ENCODE peak calls at places on chromosomes 2 and 18, in nine cellular contexts. One of them, this sample, is unnamed.

GRCh38 chr2:207133493-207133861 is 32.3 kb downstream of the KLF7 start:
- DNase-seq in kidney tubule cell: peak; percentile 21
- DNase-seq in NCI-H524: peak; percentile 92
- DNase-seq in HEK293T: no peak
- DNase-seq in activated T-cell treated with anti-CD3 and anti-CD28 coated beads for 1 hour: no peak
- DNase-seq in EH: no peak
- DNase-seq in hepatocyte: no peak
- DNase-seq in KG1: no peak
- DNase-seq in posterior vena cava: no peak
- DNase-seq in this sample: no peak

GRCh38 chr2:200042102-200042735 is 86.8 kb downstream of the MAIP1 start:
- DNase-seq in NCI-H524: no peak
- DNase-seq in posterior vena cava: no peak
- DNase-seq in hepatocyte: peak; percentile 35
- DNase-seq in kidney tubule cell: peak; percentile 55
- DNase-seq in EH: peak; percentile 75
- DNase-seq in activated T-cell treated with anti-CD3 and anti-CD28 coated beads for 1 hour: no peak
- DNase-seq in HEK293T: no peak
- DNase-seq in KG1: no peak
- DNase-seq in this sample: no peak

GRCh38 chr2:128145651-128146050 is 54.7 kb downstream of the UGGT1 start:
- DNase-seq in HEK293T: no peak
- DNase-seq in KG1: no peak
- DNase-seq in hepatocyte: no peak
- DNase-seq in activated T-cell treated with anti-CD3 and anti-CD28 coated beads for 1 hour: no peak
- DNase-seq in NCI-H524: no peak
- DNase-seq in kidney tubule cell: no peak
- DNase-seq in EH: peak; percentile 12
- DNase-seq in posterior vena cava: no peak
- DNase-seq in this sample: no peak

GRCh38 chr18:5058768-5059539 is 138.1 kb downstream of the AKAIN1 start:
- DNase-seq in NCI-H524: no peak
- DNase-seq in hepatocyte: no peak
- DNase-seq in activated T-cell treated with anti-CD3 and anti-CD28 coated beads for 1 hour: peak; percentile 4
- DNase-seq in KG1: no peak
- DNase-seq in posterior vena cava: no peak
- DNase-seq in HEK293T: no peak
- DNase-seq in kidney tubule cell: no peak
- DNase-seq in EH: no peak
- DNase-seq in this sample: no peak

GRCh38 chr2:120935339-120936313 is 200.0 kb downstream of the GLI2 start:
- DNase-seq in HEK293T: peak; percentile 62
- DNase-seq in kidney tubule cell: peak; percentile 95
- DNase-seq in hepatocyte: peak; percentile 78
- DNase-seq in EH: peak; percentile 98
- DNase-seq in NCI-H524: no peak
- DNase-seq in activated T-cell treated with anti-CD3 and anti-CD28 coated beads for 1 hour: no peak
- DNase-seq in KG1: no peak
- DNase-seq in posterior vena cava: no peak
- DNase-seq in this sample: peak; percentile 38

GRCh38 chr2:165280356-165280755 is 41.1 kb downstream of the SCN2A start:
- DNase-seq in EH: no peak
- DNase-seq in activated T-cell treated with anti-CD3 and anti-CD28 coated beads for 1 hour: no peak
- DNase-seq in hepatocyte: peak; percentile 15
- DNase-seq in posterior vena cava: no peak
- DNase-seq in HEK293T: no peak
- DNase-seq in KG1: no peak
- DNase-seq in kidney tubule cell: no peak
- DNase-seq in NCI-H524: no peak
- DNase-seq in this sample: no peak

GRCh38 chr2:124048102-124048501 is 23.0 kb downstream of the CNTNAP5 start:
- DNase-seq in HEK293T: no peak
- DNase-seq in KG1: no peak
- DNase-seq in EH: no peak
- DNase-seq in kidney tubule cell: no peak
- DNase-seq in posterior vena cava: no peak
- DNase-seq in activated T-cell treated with anti-CD3 and anti-CD28 coated beads for 1 hour: no peak
- DNase-seq in hepatocyte: no peak
- DNase-seq in NCI-H524: no peak
- DNase-seq in this sample: no peak

GRCh38 chr2:71471276-71471675 is 17.9 kb downstream of the DYSF start:
- DNase-seq in NCI-H524: no peak
- DNase-seq in activated T-cell treated with anti-CD3 and anti-CD28 coated beads for 1 hour: no peak
- DNase-seq in posterior vena cava: no peak
- DNase-seq in hepatocyte: no peak
- DNase-seq in kidney tubule cell: peak; percentile 84
- DNase-seq in HEK293T: no peak
- DNase-seq in KG1: no peak
- DNase-seq in EH: peak; percentile 84
- DNase-seq in this sample: no peak

GRCh38 chr2:27798948-27799645 is 27.6 kb downstream of the MRPL33 start:
- DNase-seq in NCI-H524: no peak
- DNase-seq in hepatocyte: peak; percentile 92
- DNase-seq in kidney tubule cell: peak; percentile 100
- DNase-seq in activated T-cell treated with anti-CD3 and anti-CD28 coated beads for 1 hour: no peak
- DNase-seq in KG1: no peak
- DNase-seq in HEK293T: peak; percentile 16
- DNase-seq in EH: peak; percentile 100
- DNase-seq in posterior vena cava: peak; percentile 88
- DNase-seq in this sample: no peak

GRCh38 chr2:16584824-16585546 is 80.6 kb downstream of the CYRIA start:
- DNase-seq in KG1: no peak
- DNase-seq in HEK293T: no peak
- DNase-seq in EH: no peak
- DNase-seq in NCI-H524: no peak
- DNase-seq in hepatocyte: no peak
- DNase-seq in posterior vena cava: no peak
- DNase-seq in activated T-cell treated with anti-CD3 and anti-CD28 coated beads for 1 hour: no peak
- DNase-seq in kidney tubule cell: peak; percentile 3
- DNase-seq in this sample: no peak

GRCh38 chr2:54720563-54720962 is 2.9 kb upstream of the EML6 start:
- DNase-seq in kidney tubule cell: no peak
- DNase-seq in HEK293T: no peak
- DNase-seq in posterior vena cava: no peak
- DNase-seq in activated T-cell treated with anti-CD3 and anti-CD28 coated beads for 1 hour: no peak
- DNase-seq in hepatocyte: no peak
- DNase-seq in KG1: no peak
- DNase-seq in NCI-H524: no peak
- DNase-seq in EH: peak; percentile 24
- DNase-seq in this sample: no peak

GRCh38 chr2:50752228-50752627 is 279.7 kb downstream of the NRXN1 start:
- DNase-seq in HEK293T: no peak
- DNase-seq in posterior vena cava: no peak
- DNase-seq in activated T-cell treated with anti-CD3 and anti-CD28 coated beads for 1 hour: no peak
- DNase-seq in hepatocyte: no peak
- DNase-seq in EH: no peak
- DNase-seq in kidney tubule cell: no peak
- DNase-seq in KG1: no peak
- DNase-seq in NCI-H524: no peak
- DNase-seq in this sample: no peak

GRCh38 chr2:191979221-191979730 is 132.4 kb upstream of the CAVIN2 start:
- DNase-seq in posterior vena cava: no peak
- DNase-seq in KG1: no peak
- DNase-seq in HEK293T: no peak
- DNase-seq in hepatocyte: no peak
- DNase-seq in NCI-H524: no peak
- DNase-seq in kidney tubule cell: no peak
- DNase-seq in EH: no peak
- DNase-seq in activated T-cell treated with anti-CD3 and anti-CD28 coated beads for 1 hour: no peak
- DNase-seq in this sample: no peak

GRCh38 chr2:226609361-226609760 is 190.3 kb downstream of the IRS1 start:
- DNase-seq in hepatocyte: peak; percentile 18
- DNase-seq in NCI-H524: no peak
- DNase-seq in HEK293T: no peak
- DNase-seq in posterior vena cava: no peak
- DNase-seq in EH: peak; percentile 72
- DNase-seq in activated T-cell treated with anti-CD3 and anti-CD28 coated beads for 1 hour: no peak
- DNase-seq in kidney tubule cell: peak; percentile 58
- DNase-seq in KG1: no peak
- DNase-seq in this sample: no peak

GRCh38 chr2:215537621-215538020 is 101.8 kb upstream of the FN1 start:
- DNase-seq in EH: peak; percentile 87
- DNase-seq in KG1: no peak
- DNase-seq in HEK293T: no peak
- DNase-seq in posterior vena cava: no peak
- DNase-seq in hepatocyte: peak; percentile 26
- DNase-seq in activated T-cell treated with anti-CD3 and anti-CD28 coated beads for 1 hour: no peak
- DNase-seq in kidney tubule cell: no peak
- DNase-seq in NCI-H524: no peak
- DNase-seq in this sample: no peak

GRCh38 chr2:32161296-32161695 is 4.4 kb upstream of the SLC30A6 start:
- DNase-seq in HEK293T: no peak
- DNase-seq in KG1: no peak
- DNase-seq in EH: no peak
- DNase-seq in posterior vena cava: no peak
- DNase-seq in kidney tubule cell: no peak
- DNase-seq in NCI-H524: no peak
- DNase-seq in activated T-cell treated with anti-CD3 and anti-CD28 coated beads for 1 hour: no peak
- DNase-seq in hepatocyte: no peak
- DNase-seq in this sample: no peak

GRCh38 chr2:132668986-132669853 is 785 bp downstream of the LYPD1 start:
- DNase-seq in HEK293T: peak; percentile 21
- DNase-seq in EH: peak; percentile 13
- DNase-seq in NCI-H524: no peak
- DNase-seq in activated T-cell treated with anti-CD3 and anti-CD28 coated beads for 1 hour: no peak
- DNase-seq in kidney tubule cell: peak; percentile 46
- DNase-seq in hepatocyte: peak; percentile 52
- DNase-seq in posterior vena cava: peak; percentile 81
- DNase-seq in KG1: no peak
- DNase-seq in this sample: no peak

GRCh38 chr2:171595896-171596295 is 73.6 kb downstream of the CYBRD1 start:
- DNase-seq in activated T-cell treated with anti-CD3 and anti-CD28 coated beads for 1 hour: no peak
- DNase-seq in hepatocyte: peak; percentile 35
- DNase-seq in kidney tubule cell: peak; percentile 80
- DNase-seq in posterior vena cava: no peak
- DNase-seq in KG1: no peak
- DNase-seq in NCI-H524: no peak
- DNase-seq in HEK293T: no peak
- DNase-seq in EH: peak; percentile 90
- DNase-seq in this sample: no peak

GRCh38 chr18:8658858-8659485 is 46.4 kb upstream of the MTCL1 start:
- DNase-seq in HEK293T: no peak
- DNase-seq in kidney tubule cell: no peak
- DNase-seq in posterior vena cava: no peak
- DNase-seq in activated T-cell treated with anti-CD3 and anti-CD28 coated beads for 1 hour: no peak
- DNase-seq in hepatocyte: no peak
- DNase-seq in KG1: no peak
- DNase-seq in EH: no peak
- DNase-seq in NCI-H524: no peak
- DNase-seq in this sample: no peak

GRCh38 chr18:76983613-76984051 is 149.0 kb downstream of the MBP start:
- DNase-seq in hepatocyte: no peak
- DNase-seq in HEK293T: no peak
- DNase-seq in NCI-H524: no peak
- DNase-seq in EH: no peak
- DNase-seq in posterior vena cava: no peak
- DNase-seq in KG1: no peak
- DNase-seq in kidney tubule cell: no peak
- DNase-seq in activated T-cell treated with anti-CD3 and anti-CD28 coated beads for 1 hour: no peak
- DNase-seq in this sample: no peak

GRCh38 chr2:110888401-110888800 is 156.0 kb downstream of the ACOXL start:
- DNase-seq in NCI-H524: no peak
- DNase-seq in HEK293T: no peak
- DNase-seq in posterior vena cava: no peak
- DNase-seq in EH: no peak
- DNase-seq in activated T-cell treated with anti-CD3 and anti-CD28 coated beads for 1 hour: no peak
- DNase-seq in KG1: no peak
- DNase-seq in kidney tubule cell: no peak
- DNase-seq in hepatocyte: no peak
- DNase-seq in this sample: no peak

GRCh38 chr2:171513719-171514160 is 8.5 kb upstream of the CYBRD1 start:
- DNase-seq in HEK293T: no peak
- DNase-seq in KG1: no peak
- DNase-seq in posterior vena cava: no peak
- DNase-seq in hepatocyte: no peak
- DNase-seq in kidney tubule cell: no peak
- DNase-seq in activated T-cell treated with anti-CD3 and anti-CD28 coated beads for 1 hour: no peak
- DNase-seq in EH: no peak
- DNase-seq in NCI-H524: no peak
- DNase-seq in this sample: no peak

GRCh38 chr18:2898131-2898640 is 51.4 kb downstream of the EMILIN2 start:
- DNase-seq in hepatocyte: peak; percentile 12
- DNase-seq in KG1: no peak
- DNase-seq in HEK293T: no peak
- DNase-seq in NCI-H524: no peak
- DNase-seq in EH: peak; percentile 68
- DNase-seq in kidney tubule cell: peak; percentile 87
- DNase-seq in activated T-cell treated with anti-CD3 and anti-CD28 coated beads for 1 hour: no peak
- DNase-seq in posterior vena cava: peak; percentile 80
- DNase-seq in this sample: peak; percentile 33

GRCh38 chr2:46183426-46183825 is 113.8 kb upstream of the EPAS1 start:
- DNase-seq in hepatocyte: no peak
- DNase-seq in activated T-cell treated with anti-CD3 and anti-CD28 coated beads for 1 hour: no peak
- DNase-seq in EH: no peak
- DNase-seq in kidney tubule cell: no peak
- DNase-seq in posterior vena cava: peak; percentile 14
- DNase-seq in HEK293T: no peak
- DNase-seq in KG1: no peak
- DNase-seq in NCI-H524: no peak
- DNase-seq in this sample: no peak

GRCh38 chr18:46237891-46238290 is 133.7 kb downstream of the HAUS1 start:
- DNase-seq in EH: no peak
- DNase-seq in HEK293T: no peak
- DNase-seq in kidney tubule cell: no peak
- DNase-seq in hepatocyte: no peak
- DNase-seq in activated T-cell treated with anti-CD3 and anti-CD28 coated beads for 1 hour: no peak
- DNase-seq in KG1: no peak
- DNase-seq in NCI-H524: no peak
- DNase-seq in posterior vena cava: no peak
- DNase-seq in this sample: no peak

GRCh38 chr2:164430166-164430783 is 191.0 kb downstream of the GRB14 start:
- DNase-seq in hepatocyte: peak; percentile 56
- DNase-seq in activated T-cell treated with anti-CD3 and anti-CD28 coated beads for 1 hour: no peak
- DNase-seq in NCI-H524: peak; percentile 3
- DNase-seq in KG1: peak; percentile 3
- DNase-seq in kidney tubule cell: peak; percentile 53
- DNase-seq in EH: peak; percentile 53
- DNase-seq in HEK293T: peak; percentile 28
- DNase-seq in posterior vena cava: no peak
- DNase-seq in this sample: no peak

GRCh38 chr18:31581498-31582197 is 10.0 kb upstream of the TTR start:
- DNase-seq in hepatocyte: peak; percentile 35
- DNase-seq in kidney tubule cell: peak; percentile 56
- DNase-seq in EH: peak; percentile 4
- DNase-seq in NCI-H524: no peak
- DNase-seq in activated T-cell treated with anti-CD3 and anti-CD28 coated beads for 1 hour: no peak
- DNase-seq in HEK293T: no peak
- DNase-seq in KG1: no peak
- DNase-seq in posterior vena cava: no peak
- DNase-seq in this sample: no peak

GRCh38 chr2:207996848-207997247 is 28.5 kb downstream of the PLEKHM3 start:
- DNase-seq in posterior vena cava: no peak
- DNase-seq in kidney tubule cell: no peak
- DNase-seq in KG1: no peak
- DNase-seq in activated T-cell treated with anti-CD3 and anti-CD28 coated beads for 1 hour: no peak
- DNase-seq in HEK293T: no peak
- DNase-seq in hepatocyte: no peak
- DNase-seq in EH: no peak
- DNase-seq in NCI-H524: no peak
- DNase-seq in this sample: no peak

GRCh38 chr18:10875836-10876235 is 273.5 kb downstream of the PIEZO2 start:
- DNase-seq in activated T-cell treated with anti-CD3 and anti-CD28 coated beads for 1 hour: no peak
- DNase-seq in NCI-H524: no peak
- DNase-seq in HEK293T: no peak
- DNase-seq in hepatocyte: no peak
- DNase-seq in kidney tubule cell: no peak
- DNase-seq in EH: no peak
- DNase-seq in KG1: no peak
- DNase-seq in posterior vena cava: no peak
- DNase-seq in this sample: no peak